ENCODE peak calls at places on chromosomes 2 and 18, in six cellular contexts. V is GM06990, T is cardiac fibroblast, C is dorsolateral prefrontal cortex, J is glutamatergic neuron, P is GM23338. W is an unnamed sample.

GRCh38 chr2:229313591-229313990 is 42.5 kb upstream of the PID1 start:
- DNase-seq in V (no peak), T (peak), C (no peak), J (no peak), P (no peak), W (no peak)

GRCh38 chr2:3270095-3270478 is 107.5 kb downstream of the EIPR1 start:
- DNase-seq in V (no peak), T (no peak), C (no peak), J (no peak), P (no peak), W (no peak)

GRCh38 chr2:11940121-11940743 is 193.8 kb downstream of the LPIN1 start:
- DNase-seq in V (no peak), T (no peak), C (no peak), J (no peak), P (no peak), W (no peak)

GRCh38 chr2:144183744-144184143 is 336.2 kb downstream of the ZEB2 start:
- DNase-seq in V (peak), T (peak), C (no peak), J (no peak), P (no peak), W (no peak)

GRCh38 chr2:120912101-120912985 is 176.7 kb downstream of the GLI2 start:
- DNase-seq in V (no peak), T (peak), C (no peak), J (no peak), P (no peak), W (peak)

GRCh38 chr18:13452448-13452811 is 233.9 kb downstream of the LDLRAD4 start:
- DNase-seq in V (no peak), T (peak), C (no peak), J (no peak), P (peak), W (no peak)

GRCh38 chr18:48897531-48897930 is 53.2 kb downstream of the SMAD7 start:
- DNase-seq in V (no peak), T (peak), C (peak), J (no peak), P (no peak), W (no peak)

GRCh38 chr2:58054264-58054663 is 7.7 kb downstream of the VRK2 start:
- DNase-seq in V (no peak), T (peak), C (no peak), J (no peak), P (no peak), W (no peak)

GRCh38 chr2:147829106-147829505 is 15.7 kb upstream of the ACVR2A start:
- DNase-seq in V (no peak), T (peak), C (no peak), J (no peak), P (no peak), W (no peak)

GRCh38 chr2:237892478-237892877 is 33.1 kb downstream of the RAMP1 start:
- DNase-seq in V (no peak), T (no peak), C (no peak), J (no peak), P (no peak), W (no peak)

GRCh38 chr2:70103531-70104061 is 16.3 kb downstream of the PCBP1 start:
- DNase-seq in V (no peak), T (no peak), C (no peak), J (no peak), P (no peak), W (no peak)

GRCh38 chr2:75516378-75517122 is 44.2 kb downstream of the EVA1A start:
- DNase-seq in V (no peak), T (no peak), C (no peak), J (no peak), P (no peak), W (no peak)

GRCh38 chr18:74916773-74917393 is 292.1 kb downstream of the PTGR3 start:
- DNase-seq in V (no peak), T (no peak), C (no peak), J (no peak), P (no peak), W (no peak)

GRCh38 chr18:24488824-24489493 is 28.5 kb downstream of the HRH4 start:
- DNase-seq in V (no peak), T (peak), C (no peak), J (no peak), P (peak), W (no peak)

GRCh38 chr2:61288070-61288841 is 126.3 kb downstream of the C2orf74 start:
- DNase-seq in V (no peak), T (no peak), C (no peak), J (no peak), P (no peak), W (no peak)

GRCh38 chr2:70525032-70525431 is 28.6 kb downstream of the TGFA start:
- DNase-seq in V (no peak), T (no peak), C (no peak), J (no peak), P (no peak), W (no peak)

GRCh38 chr2:241501551-241501950 is 6.8 kb downstream of the STK25 start:
- DNase-seq in V (no peak), T (no peak), C (no peak), J (no peak), P (no peak), W (no peak)

GRCh38 chr2:186256540-186256939 is 229.5 kb upstream of the ZC3H15 start:
- DNase-seq in V (no peak), T (peak), C (no peak), J (no peak), P (peak), W (no peak)

GRCh38 chr2:88831792-88832248 is 140.3 kb downstream of the RPIA start:
- DNase-seq in V (peak), T (peak), C (no peak), J (peak), P (peak), W (no peak)

GRCh38 chr2:88656690-88657089 is 29.4 kb upstream of the EIF2AK3 start:
- DNase-seq in V (no peak), T (peak), C (no peak), J (no peak), P (no peak), W (no peak)

GRCh38 chr2:7730449-7730848 is 813.2 kb downstream of the RNF144A start:
- DNase-seq in V (no peak), T (no peak), C (no peak), J (no peak), P (no peak), W (no peak)

GRCh38 chr2:88641330-88641729 is 14.1 kb upstream of the EIF2AK3 start:
- DNase-seq in V (no peak), T (no peak), C (no peak), J (no peak), P (no peak), W (no peak)

GRCh38 chr2:143117225-143117624 is 12.0 kb upstream of the ARHGAP15 start:
- DNase-seq in V (no peak), T (no peak), C (no peak), J (no peak), P (no peak), W (no peak)

GRCh38 chr18:59767732-59768131 is 70.5 kb upstream of the CCBE1 start:
- DNase-seq in V (no peak), T (peak), C (no peak), J (no peak), P (no peak), W (no peak)

GRCh38 chr2:62266433-62267038 is 70.6 kb downstream of the B3GNT2 start:
- DNase-seq in V (no peak), T (peak), C (no peak), J (no peak), P (peak), W (no peak)

GRCh38 chr2:51084750-51085149 is 52.8 kb upstream of the NRXN1 start:
- DNase-seq in V (no peak), T (no peak), C (no peak), J (no peak), P (peak), W (no peak)

GRCh38 chr2:203869610-203870042 is 2.1 kb downstream of the CTLA4 start:
- DNase-seq in V (no peak), T (no peak), C (no peak), J (no peak), P (no peak), W (no peak)

GRCh38 chr2:71784734-71785549 is 331.6 kb downstream of the DYSF start:
- DNase-seq in V (no peak), T (no peak), C (no peak), J (no peak), P (no peak), W (no peak)

GRCh38 chr2:210997373-210997772 is 441.0 kb downstream of the CPS1 start:
- DNase-seq in V (no peak), T (peak), C (no peak), J (no peak), P (no peak), W (no peak)

GRCh38 chr2:215624423-215624829 is 188.6 kb upstream of the FN1 start:
- DNase-seq in V (no peak), T (peak), C (no peak), J (no peak), P (peak), W (no peak)

GRCh38 chr2:53028259-53028658 is 739.3 kb upstream of the CHAC2 start:
- DNase-seq in V (no peak), T (peak), C (no peak), J (no peak), P (peak), W (no peak)

GRCh38 chr2:75500633-75501032 is 60.1 kb downstream of the EVA1A start:
- DNase-seq in V (no peak), T (no peak), C (no peak), J (no peak), P (no peak), W (no peak)

GRCh38 chr2:164913640-164914346 is 41.5 kb downstream of the SLC38A11 start:
- DNase-seq in V (no peak), T (peak), C (no peak), J (no peak), P (no peak), W (no peak)

GRCh38 chr2:219406861-219407230 is 11.3 kb upstream of the DES start:
- DNase-seq in V (no peak), T (peak), C (no peak), J (no peak), P (no peak), W (no peak)

GRCh38 chr18:26089247-26090129 is 925 bp downstream of the SS18 start:
- DNase-seq in V (peak), T (peak), C (no peak), J (no peak), P (peak), W (no peak)

GRCh38 chr2:75064691-75065396 is 106.4 kb downstream of the POLE4 start:
- DNase-seq in V (peak), T (peak), C (peak), J (peak), P (peak), W (peak)

GRCh38 chr2:15745907-15746306 is 154.2 kb downstream of the DDX1 start:
- DNase-seq in V (no peak), T (no peak), C (no peak), J (no peak), P (no peak), W (no peak)

GRCh38 chr18:34913837-34914755 is 127.1 kb upstream of the MAPRE2 start:
- DNase-seq in V (no peak), T (peak), C (no peak), J (no peak), P (no peak), W (no peak)

GRCh38 chr2:175030380-175031271 is 25.4 kb upstream of the CHN1 start:
- DNase-seq in V (no peak), T (peak), C (peak), J (peak), P (peak), W (no peak)
- TF ChIP-seq CTCF in V (peak), T (peak), C (no peak), J (peak), P (peak), W (no peak)

GRCh38 chr2:25838152-25838756 is 40.0 kb downstream of the ASXL2 start:
- DNase-seq in V (no peak), T (no peak), C (no peak), J (no peak), P (no peak), W (no peak)

GRCh38 chr2:25842155-25842554 is 36.1 kb downstream of the ASXL2 start:
- DNase-seq in V (no peak), T (no peak), C (no peak), J (no peak), P (no peak), W (no peak)

GRCh38 chr2:25845843-25846505 is 32.3 kb downstream of the ASXL2 start:
- DNase-seq in V (no peak), T (no peak), C (no peak), J (no peak), P (peak), W (no peak)

DNA sequence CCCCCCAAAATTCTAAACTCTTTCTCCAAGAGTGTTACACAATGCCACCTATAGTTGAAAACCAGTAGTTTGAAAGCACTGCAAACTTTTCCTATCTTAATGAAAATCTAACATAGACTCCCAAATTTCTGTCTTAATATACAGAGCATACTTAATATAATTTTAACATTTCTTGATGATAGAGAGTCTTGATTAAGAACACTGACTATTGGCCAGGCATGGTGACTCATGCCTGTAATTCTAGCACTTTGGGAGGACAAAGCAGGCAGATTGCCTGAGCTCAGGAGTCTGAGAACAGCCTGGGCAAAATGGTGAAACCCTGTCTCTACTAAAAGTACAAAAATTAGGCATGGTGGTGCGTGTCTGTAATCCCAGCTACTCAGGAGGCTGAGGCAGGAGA is 34.2 kb downstream of the ASXL2 start:
- DNase-seq in V (no peak), T (peak), C (no peak), J (no peak), P (no peak), W (no peak)
- TF ChIP-seq CTCF in V (no peak), T (no peak), C (no peak), J (no peak), P (no peak), W (no peak)

GRCh38 chr2:66985901-66986300 is 411.2 kb upstream of the ETAA1 start:
- DNase-seq in V (no peak), T (no peak), C (no peak), J (no peak), P (no peak), W (no peak)

GRCh38 chr2:66987747-66988146 is 409.4 kb upstream of the ETAA1 start:
- DNase-seq in V (no peak), T (no peak), C (no peak), J (no peak), P (no peak), W (no peak)

GRCh38 chr2:66981074-66981473 is 416.1 kb upstream of the ETAA1 start:
- DNase-seq in V (no peak), T (no peak), C (no peak), J (no peak), P (no peak), W (no peak)

GRCh38 chr2:66984864-66985263 is 412.3 kb upstream of the ETAA1 start:
- DNase-seq in V (no peak), T (no peak), C (no peak), J (no peak), P (no peak), W (no peak)

GRCh38 chr2:66982766-66983165 is 414.4 kb upstream of the ETAA1 start:
- DNase-seq in V (no peak), T (peak), C (no peak), J (no peak), P (no peak), W (no peak)
- TF ChIP-seq CTCF in V (no peak), T (no peak), C (no peak), J (no peak), P (no peak), W (no peak)

DNA sequence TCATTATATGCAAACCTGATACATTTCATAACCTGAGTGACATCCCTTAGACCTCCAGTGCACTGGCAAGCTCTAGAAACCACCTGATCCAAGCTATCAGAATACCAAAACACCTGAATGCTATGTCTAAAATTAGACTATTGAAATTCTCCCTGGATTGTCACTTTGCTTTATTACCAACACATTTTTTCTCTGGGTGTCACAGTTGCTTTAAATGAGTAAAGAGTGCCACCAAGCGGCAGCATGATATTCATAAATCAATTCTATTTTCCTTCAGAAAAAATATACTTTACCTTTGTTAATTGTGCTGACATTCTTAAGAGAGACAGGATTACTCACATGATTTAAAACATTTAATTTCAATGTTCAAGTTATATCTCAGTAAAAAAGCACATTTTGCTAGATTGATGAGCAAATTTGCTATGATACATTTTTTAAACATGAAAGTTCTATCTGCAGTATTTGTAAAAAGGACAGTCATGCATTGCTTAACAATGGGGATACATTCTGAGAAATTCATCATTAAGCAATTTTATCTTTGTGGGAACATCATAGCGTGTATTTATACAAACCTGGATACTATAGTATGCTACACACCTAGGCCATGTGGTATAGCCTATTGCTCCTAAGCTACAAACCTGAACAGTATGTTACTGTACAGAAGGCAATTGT is 338.4 kb upstream of the SLC39A10 start:
- DNase-seq in V (no peak), T (peak), C (peak), J (no peak), P (peak), W (no peak)
- TF ChIP-seq CTCF in V (peak), T (peak), C (peak), J (peak), P (peak), W (no peak)

GRCh38 chr2:33033524-33034150 is 86.9 kb downstream of the LTBP1 start:
- DNase-seq in V (no peak), T (peak), C (no peak), J (peak), P (peak), W (no peak)

GRCh38 chr2:33038799-33039198 is 92.0 kb downstream of the LTBP1 start:
- DNase-seq in V (no peak), T (no peak), C (no peak), J (no peak), P (no peak), W (no peak)

GRCh38 chr2:33032245-33032644 is 85.5 kb downstream of the LTBP1 start:
- DNase-seq in V (no peak), T (no peak), C (no peak), J (no peak), P (no peak), W (no peak)

GRCh38 chr2:33038230-33038629 is 91.5 kb downstream of the LTBP1 start:
- DNase-seq in V (no peak), T (no peak), C (no peak), J (no peak), P (no peak), W (no peak)

DNA sequence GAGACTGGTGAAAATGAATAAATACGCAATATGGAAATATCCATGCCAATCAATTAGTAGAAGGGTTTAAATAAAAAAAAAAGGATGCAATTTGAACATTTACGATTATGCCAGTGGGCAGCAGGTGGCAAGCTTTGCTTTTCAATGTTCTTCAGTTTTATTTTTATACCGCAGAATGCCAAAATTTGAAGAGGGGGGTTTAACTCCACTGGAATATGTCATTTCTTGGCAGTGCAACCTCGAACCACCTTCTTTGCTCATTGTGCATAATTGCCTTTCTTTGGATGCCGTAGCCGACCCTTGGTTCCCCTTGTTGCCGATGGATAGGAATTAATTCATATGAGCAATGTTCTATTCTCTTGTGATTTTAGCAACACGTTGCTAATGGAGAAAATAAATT is 88.0 kb downstream of the LTBP1 start:
- DNase-seq in V (no peak), T (peak), C (no peak), J (no peak), P (no peak), W (no peak)
- TF ChIP-seq CTCF in V (no peak), T (peak), C (peak), J (no peak), P (peak), W (no peak)

GRCh38 chr2:207142461-207142860 is 23.3 kb downstream of the KLF7 start:
- DNase-seq in V (no peak), T (peak), C (no peak), J (no peak), P (no peak), W (no peak)
- TF ChIP-seq CTCF in V (peak), T (no peak), C (peak), J (no peak), P (peak), W (no peak)

W was measured in omental fat pad.